ENCODE peak calls at places on chromosomes 16 and 17, in five cellular contexts. C is A673; D is adrenal gland; F is ascending aorta; N is CD8-positive, alpha-beta T cell. W is an unnamed sample.

GRCh38 chr17:9104370-9105041 is 83.2 kb downstream of the NTN1 start:
- DNase-seq in C (no peak), D (no peak), F (peak; percentile 33), N (no peak), W (no peak)

GRCh38 chr17:8574687-8575086 is 55.8 kb downstream of the MYH10 start:
- DNase-seq in C (no peak), D (no peak), F (no peak), N (no peak), W (no peak)

GRCh38 chr16:87207509-87207908 is 109.7 kb downstream of the C16orf95 start:
- DNase-seq in C (no peak), D (no peak), F (no peak), N (no peak), W (no peak)

GRCh38 chr16:2527071-2527783 is 4.0 kb downstream of the CEMP1 start:
- DNase-seq in C (no peak), D (no peak), F (peak; percentile 7), N (no peak), W (no peak)

GRCh38 chr16:64629622-64630021 is 492.2 kb downstream of the CDH11 start:
- DNase-seq in C (peak; percentile 30), D (no peak), F (no peak), N (no peak), W (no peak)

GRCh38 chr16:721765-722481 is 977 bp downstream of the ANTKMT start:
- DNase-seq in C (no peak), D (no peak), F (no peak), N (no peak), W (no peak)

GRCh38 chr17:69246726-69247375 is 18.2 kb upstream of the ABCA10 start:
- DNase-seq in C (peak; percentile 77), D (no peak), F (no peak), N (no peak), W (no peak)

GRCh38 chr16:75758215-75758614 is 31.9 kb upstream of the CPHXL start:
- DNase-seq in C (no peak), D (no peak), F (no peak), N (no peak), W (no peak)

GRCh38 chr17:76027159-76027839 is at the start of gene EVPL:
- DNase-seq in C (no peak), D (no peak), F (no peak), N (no peak), W (no peak)

GRCh38 chr17:80955078-80955477 is 36.6 kb upstream of the CHMP6 start:
- DNase-seq in C (no peak), D (no peak), F (no peak), N (no peak), W (no peak)

GRCh38 chr17:31754239-31754945 is 104.7 kb downstream of the COPRS start:
- DNase-seq in C (no peak), D (no peak), F (no peak), N (no peak), W (no peak)

GRCh38 chr16:55773859-55774549 is 58.9 kb downstream of the CES1 start:
- DNase-seq in C (no peak), D (no peak), F (no peak), N (no peak), W (no peak)

GRCh38 chr16:2026461-2027023 is at the start of gene NHERF2:
- DNase-seq in C (peak; percentile 55), D (peak; percentile 43), F (no peak), N (no peak), W (peak; percentile 82)

GRCh38 chr17:40327244-40327666 is 18.3 kb downstream of the RARA start:
- DNase-seq in C (no peak), D (no peak), F (no peak), N (no peak), W (no peak)

GRCh38 chr17:3913531-3914318 is 2.5 kb downstream of the P2RX1 start:
- DNase-seq in C (peak; percentile 74), D (peak; percentile 82), F (no peak), N (peak; percentile 89), W (peak; percentile 82)

GRCh38 chr17:16923097-16923903 is 48.6 kb downstream of the TNFRSF13B start:
- DNase-seq in C (no peak), D (no peak), F (no peak), N (no peak), W (no peak)

GRCh38 chr17:4920351-4921048 is 11.6 kb upstream of the GP1BA start:
- DNase-seq in C (no peak), D (no peak), F (no peak), N (no peak), W (no peak)

GRCh38 chr16:57883953-57884654 is 81.8 kb upstream of the KIFC3 start:
- DNase-seq in C (no peak), D (no peak), F (no peak), N (no peak), W (no peak)

GRCh38 chr17:45792995-45793755 is 9.1 kb downstream of the CRHR1 start:
- DNase-seq in C (no peak), D (no peak), F (no peak), N (no peak), W (no peak)

GRCh38 chr17:77560841-77561240 is 397.7 kb upstream of the TNRC6C start:
- DNase-seq in C (no peak), D (no peak), F (no peak), N (no peak), W (no peak)

GRCh38 chr17:7216242-7217112 is 3.2 kb downstream of the DLG4 start:
- DNase-seq in C (peak; percentile 15), D (no peak), F (no peak), N (no peak), W (no peak)

GRCh38 chr16:27400751-27401620 is 988 bp upstream of the IL21R start:
- DNase-seq in C (no peak), D (no peak), F (no peak), N (no peak), W (no peak)

GRCh38 chr17:55177159-55177913 is 87.4 kb upstream of the HLF start:
- DNase-seq in C (no peak), D (no peak), F (no peak), N (no peak), W (no peak)
- TF ChIP-seq CTCF in C (peak; percentile 41), D (no peak), F (no peak), N (no peak), W (peak; percentile 17)

GRCh38 chr16:22979038-22979437 is 165.1 kb downstream of the HS3ST2 start:
- DNase-seq in C (no peak), D (no peak), F (no peak), N (no peak), W (no peak)
- TF ChIP-seq CTCF in C (peak; percentile 13), D (no peak), F (no peak), N (no peak), W (no peak)

GRCh38 chr16:67259705-67260104 is 10.9 kb downstream of the SLC9A5 start:
- DNase-seq in C (no peak), D (no peak), F (no peak), N (no peak), W (no peak)
- TF ChIP-seq CTCF in C (no peak), D (no peak), F (no peak), N (no peak), W (no peak)

DNA sequence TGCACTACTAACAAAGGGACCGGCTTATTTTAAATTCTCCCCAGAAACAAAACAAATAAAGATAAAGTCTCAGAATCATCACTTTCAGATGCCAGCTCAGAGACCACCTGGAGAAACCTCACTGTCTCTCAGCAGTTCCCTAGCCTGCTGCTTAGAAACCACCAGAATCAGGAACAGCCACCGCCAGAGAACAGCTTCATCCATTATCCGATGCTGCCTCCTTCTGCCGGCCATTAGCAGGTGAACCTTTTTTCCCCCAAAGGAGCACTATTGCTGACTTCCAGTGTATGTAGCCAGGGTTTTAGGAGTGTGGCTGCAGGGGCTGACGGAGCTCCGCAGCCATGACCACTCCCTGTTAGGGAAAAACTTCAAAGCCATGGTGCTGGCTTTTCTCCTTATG is 171.2 kb upstream of the DYNLRB2 start:
- DNase-seq in C (no peak), D (peak; percentile 16), F (no peak), N (no peak), W (no peak)
- TF ChIP-seq CTCF in C (no peak), D (no peak), F (peak; percentile 41), N (no peak), W (peak; percentile 3)

W was measured in D721Med.